ENCODE peak calls at places on chromosome 9, in five cellular contexts. W, I, Z, U and Y are unnamed samples.

GRCh38 chr9:4929917-4930316 is 55.2 kb upstream of the JAK2 start:
- DNase-seq in U (no peak), W (no peak), I (no peak), Z (no peak), Y (no peak)

GRCh38 chr9:134378901-134379338 is 52.7 kb downstream of the RXRA start:
- DNase-seq in I (peak), W (peak), Z (peak), U (peak), Y (peak)

GRCh38 chr9:72675586-72675985 is 154.2 kb downstream of the TMC1 start:
- DNase-seq in I (no peak), Z (no peak), U (no peak), W (peak), Y (no peak)

GRCh38 chr9:87336407-87336806 is 161.3 kb upstream of the DAPK1 start:
- DNase-seq in Z (no peak), U (no peak), I (no peak), W (peak), Y (no peak)

GRCh38 chr9:73059304-73059703 is 92.4 kb upstream of the ANXA1 start:
- DNase-seq in I (no peak), W (no peak), U (no peak), Z (no peak), Y (no peak)

GRCh38 chr9:122050167-122050566 is 42.9 kb downstream of the TTLL11 start:
- DNase-seq in I (no peak), U (no peak), W (no peak), Z (no peak), Y (no peak)

GRCh38 chr9:10903969-10904368 is 291.2 kb upstream of the PTPRD start:
- DNase-seq in I (no peak), Z (no peak), U (no peak), W (no peak), Y (no peak)

GRCh38 chr9:137221477-137222111 is 446 bp downstream of the RNF208 start:
- DNase-seq in U (no peak), W (no peak), I (no peak), Z (no peak), Y (no peak)

GRCh38 chr9:84141762-84142370 is 161.3 kb downstream of the RMI1 start:
- DNase-seq in W (no peak), Z (no peak), U (no peak), I (no peak), Y (no peak)

GRCh38 chr9:86318187-86318586 is 35.8 kb upstream of the ISCA1 start:
- DNase-seq in U (no peak), W (no peak), Z (no peak), I (no peak), Y (no peak)

GRCh38 chr9:88523056-88523455 is 11.9 kb upstream of the NXNL2 start:
- DNase-seq in Z (no peak), U (no peak), I (no peak), W (no peak), Y (peak)

GRCh38 chr9:126326228-126327015 is at the start of gene MVB12B:
- DNase-seq in I (no peak), Z (peak), W (peak), U (peak), Y (peak)

GRCh38 chr9:129826759-129827158 is 2.8 kb upstream of the TOR1A start:
- DNase-seq in U (no peak), Z (no peak), I (no peak), W (no peak), Y (no peak)

GRCh38 chr9:20112367-20112766 is 323.5 kb upstream of the SLC24A2 start:
- DNase-seq in Z (no peak), U (no peak), I (no peak), W (no peak), Y (no peak)

GRCh38 chr9:95494022-95494415 is 22.8 kb downstream of the PTCH1 start:
- DNase-seq in Z (no peak), I (no peak), W (no peak), U (no peak), Y (peak)

GRCh38 chr9:101443358-101443757 is 7.8 kb upstream of the ALDOB start:
- DNase-seq in W (no peak), Z (peak), U (peak), I (no peak), Y (no peak)

GRCh38 chr9:116308070-116308469 is 154.5 kb downstream of the PAPPA start:
- DNase-seq in I (no peak), Z (no peak), U (no peak), W (no peak), Y (no peak)

GRCh38 chr9:4982720-4983482 is 2.2 kb upstream of the JAK2 start:
- DNase-seq in W (no peak), U (no peak), I (no peak), Z (no peak), Y (no peak)

GRCh38 chr9:116365056-116365471 is 211.5 kb downstream of the PAPPA start:
- DNase-seq in I (no peak), Z (peak), W (no peak), U (peak), Y (peak)

GRCh38 chr9:132078369-132079356 is 1.0 kb downstream of the MED27 start:
- DNase-seq in I (no peak), U (no peak), Z (no peak), W (no peak), Y (peak)

GRCh38 chr9:4430492-4431261 is 59.6 kb upstream of the SLC1A1 start:
- DNase-seq in W (no peak), I (no peak), U (no peak), Z (no peak), Y (no peak)

GRCh38 chr9:83013867-83014605 is 48.9 kb downstream of the RASEF start:
- DNase-seq in U (no peak), I (no peak), W (no peak), Z (no peak), Y (no peak)

GRCh38 chr9:121774715-121775613 is 123.5 kb downstream of the DAB2IP start:
- DNase-seq in W (no peak), U (peak), I (no peak), Z (no peak), Y (no peak)

GRCh38 chr9:21611896-21612295 is 129.8 kb upstream of the IFNE start:
- DNase-seq in U (no peak), I (peak), W (no peak), Z (no peak), Y (no peak)

GRCh38 chr9:29816954-29817703 is 2243.8 kb upstream of the C9orf72 start:
- DNase-seq in Z (no peak), W (no peak), U (no peak), I (no peak), Y (no peak)

GRCh38 chr9:37412431-37413151 is 9.9 kb upstream of the GRHPR start:
- DNase-seq in I (no peak), U (peak), Z (no peak), W (no peak), Y (no peak)

GRCh38 chr9:129964901-129965734 is 77.9 kb downstream of the FNBP1 start:
- DNase-seq in I (no peak), W (peak), Z (no peak), U (no peak), Y (no peak)

GRCh38 chr9:26955921-26956886 is at the start of gene IFT74:
- DNase-seq in Z (peak), U (peak), I (peak), W (peak), Y (peak)
- TF ChIP-seq POLR2A in Z (no peak), U (peak), I (peak), W (peak), Y (peak)

GRCh38 chr9:124163988-124164350 is 93.8 kb upstream of the NEK6 start:
- DNase-seq in I (no peak), U (no peak), Z (no peak), W (no peak), Y (no peak)

GRCh38 chr9:124164800-124165199 is 92.9 kb upstream of the NEK6 start:
- DNase-seq in W (no peak), U (peak), Z (no peak), I (no peak), Y (no peak)
- TF ChIP-seq POLR2A in W (no peak), U (no peak), Z (no peak), I (no peak), Y (no peak)

GRCh38 chr9:113589407-113589806 is 125.9 kb downstream of the RGS3 start:
- DNase-seq in I (no peak), Z (no peak), W (no peak), U (peak), Y (no peak)
- TF ChIP-seq POLR2A in I (no peak), Z (no peak), W (no peak), U (no peak), Y (no peak)

GRCh38 chr9:98038958-98039357 is 17.6 kb upstream of the NANS start:
- DNase-seq in W (no peak), Z (no peak), U (no peak), I (no peak), Y (no peak)
- TF ChIP-seq POLR2A in W (no peak), Z (no peak), U (no peak), I (no peak), Y (no peak)

GRCh38 chr9:77987880-77988525 is 43.6 kb downstream of the GNAQ start:
- DNase-seq in U (no peak), Z (no peak), W (no peak), I (no peak), Y (no peak)
- TF ChIP-seq POLR2A in U (no peak), Z (no peak), W (no peak), I (no peak), Y (no peak)

GRCh38 chr9:128203024-128203841 is at the start of gene DNM1:
- DNase-seq in U (peak), Z (peak), I (no peak), W (peak), Y (peak)
- TF ChIP-seq POLR2A in U (peak), Z (no peak), I (peak), W (peak), Y (peak)

GRCh38 chr9:76453785-76454184 is 5.2 kb upstream of the GCNT1 start:
- DNase-seq in W (no peak), Z (no peak), I (no peak), U (no peak), Y (no peak)

GRCh38 chr9:76459691-76460635 is 981 bp downstream of the GCNT1 start:
- DNase-seq in Z (peak), I (peak), W (peak), U (peak), Y (peak)

GRCh38 chr9:76456202-76456926 is 2.6 kb upstream of the GCNT1 start:
- DNase-seq in I (no peak), Z (peak), W (peak), U (no peak), Y (peak)

GRCh38 chr9:76463211-76463610 is 4.2 kb downstream of the GCNT1 start:
- DNase-seq in U (no peak), W (no peak), I (no peak), Z (no peak), Y (no peak)

GRCh38 chr9:76458903-76459690 is at the start of gene GCNT1:
- DNase-seq in W (peak), Z (peak), U (peak), I (peak), Y (peak)
- TF ChIP-seq POLR2A in W (peak), Z (peak), U (peak), I (no peak), Y (peak)

GRCh38 chr9:91572811-91573210 is 149.2 kb upstream of the NFIL3 start:
- DNase-seq in W (no peak), Z (no peak), I (no peak), U (no peak), Y (no peak)

GRCh38 chr9:91567642-91568274 is 144.1 kb upstream of the NFIL3 start:
- DNase-seq in U (peak), W (no peak), I (no peak), Z (no peak), Y (no peak)

GRCh38 chr9:91571036-91571435 is 147.4 kb upstream of the NFIL3 start:
- DNase-seq in I (no peak), W (no peak), U (no peak), Z (no peak), Y (no peak)

GRCh38 chr9:91577540-91577939 is 153.9 kb upstream of the NFIL3 start:
- DNase-seq in I (no peak), U (no peak), Z (no peak), W (no peak), Y (no peak)

DNA sequence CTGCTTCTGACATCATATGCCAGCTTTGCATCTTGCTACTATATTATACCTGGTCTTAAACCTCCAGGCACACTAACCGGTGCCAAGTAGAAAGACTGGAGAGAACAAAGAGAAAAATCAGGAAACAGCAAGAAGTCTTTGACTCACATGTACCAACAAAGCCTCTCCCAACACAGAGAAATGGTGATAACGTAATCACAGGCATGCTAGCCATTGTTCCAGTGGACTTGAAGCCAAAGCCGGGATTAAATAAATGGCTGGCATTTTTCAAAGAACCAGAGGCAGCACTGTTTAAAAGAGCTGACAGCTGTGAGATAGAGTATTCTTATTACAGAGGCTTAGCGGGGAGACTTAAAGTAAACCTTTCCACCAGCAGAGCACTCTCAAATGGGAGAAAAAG is 148.4 kb upstream of the NFIL3 start:
- DNase-seq in U (no peak), Z (no peak), I (no peak), W (no peak), Y (no peak)
- TF ChIP-seq POLR2A in U (no peak), Z (no peak), I (no peak), W (no peak), Y (no peak)

DNA sequence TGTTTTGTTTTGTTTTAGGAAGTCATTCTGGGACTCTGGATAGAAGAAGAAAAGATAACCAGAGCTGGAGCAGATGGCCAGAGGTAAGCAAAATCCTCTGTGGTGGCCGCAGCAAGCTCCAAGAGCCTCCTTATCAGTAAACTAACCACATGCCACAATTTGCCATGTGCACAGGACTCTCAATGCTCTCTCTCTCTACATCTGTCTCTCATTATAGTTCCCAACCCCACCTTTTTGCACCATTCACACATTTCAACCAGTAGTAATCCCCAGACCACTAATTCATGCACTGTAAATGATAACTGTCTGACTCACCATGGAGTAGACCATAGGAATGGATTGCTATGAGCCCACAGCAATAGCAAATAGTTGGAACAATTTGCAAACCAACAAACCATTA is 526.1 kb downstream of the TLR4 start:
- DNase-seq in Z (no peak), U (no peak), W (no peak), I (no peak), Y (no peak)
- TF ChIP-seq POLR2A in Z (no peak), U (no peak), W (no peak), I (no peak), Y (no peak)